ENCODE peak calls at places on chromosomes 4 and X, in four cellular contexts. One of them, this sample, is unnamed.

GRCh38 chr4:26717332-26717731 is 133.4 kb downstream of the TBC1D19 start:
- DNase-seq in stomach: no peak
- DNase-seq in transverse colon: no peak
- DNase-seq in endodermal cell: no peak
- DNase-seq in this sample: no peak

GRCh38 chr4:124851741-124852140 is 139.2 kb upstream of the ANKRD50 start:
- DNase-seq in stomach: no peak
- DNase-seq in transverse colon: no peak
- DNase-seq in endodermal cell: no peak
- DNase-seq in this sample: no peak

GRCh38 chr4:105569014-105569850 is 16.8 kb downstream of the ARHGEF38 start:
- DNase-seq in stomach: no peak
- DNase-seq in transverse colon: no peak
- DNase-seq in endodermal cell: no peak
- DNase-seq in this sample: no peak

GRCh38 chr4:3780347-3781171 is 14.4 kb downstream of the ADRA2C start:
- DNase-seq in stomach: no peak
- DNase-seq in transverse colon: no peak
- DNase-seq in endodermal cell: peak; percentile 84
- DNase-seq in this sample: no peak

GRCh38 chrX:24371391-24371972 is 11.0 kb downstream of the SUPT20HL1 start:
- DNase-seq in stomach: peak; percentile 67
- DNase-seq in transverse colon: peak; percentile 60
- DNase-seq in endodermal cell: peak; percentile 94
- DNase-seq in this sample: no peak

GRCh38 chr4:185716008-185716976 is 95.7 kb downstream of the SORBS2 start:
- DNase-seq in stomach: no peak
- DNase-seq in transverse colon: no peak
- DNase-seq in endodermal cell: no peak
- DNase-seq in this sample: no peak

GRCh38 chrX:118973389-118974087 is 880 bp upstream of the LONRF3 start:
- DNase-seq in stomach: no peak
- DNase-seq in transverse colon: peak; percentile 18
- DNase-seq in endodermal cell: no peak
- DNase-seq in this sample: no peak

GRCh38 chrX:51459125-51459524 is 37.3 kb downstream of the NUDT11 start:
- DNase-seq in stomach: no peak
- DNase-seq in transverse colon: no peak
- DNase-seq in endodermal cell: no peak
- DNase-seq in this sample: no peak

GRCh38 chrX:8801041-8801599 is at the start of gene FAM9A:
- DNase-seq in stomach: no peak
- DNase-seq in transverse colon: no peak
- DNase-seq in endodermal cell: no peak
- DNase-seq in this sample: no peak

GRCh38 chr4:173436149-173436579 is 37.2 kb upstream of the SCRG1 start:
- DNase-seq in stomach: no peak
- DNase-seq in transverse colon: no peak
- DNase-seq in endodermal cell: no peak
- DNase-seq in this sample: peak; percentile 66

GRCh38 chrX:20623448-20623847 is 356.7 kb upstream of the RPS6KA3 start:
- DNase-seq in stomach: no peak
- DNase-seq in transverse colon: no peak
- DNase-seq in endodermal cell: no peak
- DNase-seq in this sample: no peak

GRCh38 chrX:115719171-115719570 is 158.2 kb downstream of the PLS3 start:
- DNase-seq in stomach: no peak
- DNase-seq in transverse colon: no peak
- DNase-seq in endodermal cell: no peak
- DNase-seq in this sample: no peak

GRCh38 chr4:26525751-26526150 is 35.5 kb upstream of the CCKAR start:
- DNase-seq in stomach: no peak
- DNase-seq in transverse colon: no peak
- DNase-seq in endodermal cell: no peak
- DNase-seq in this sample: no peak

GRCh38 chr4:139562067-139562684 is 6.2 kb upstream of the SETD7 start:
- DNase-seq in stomach: no peak
- DNase-seq in transverse colon: no peak
- DNase-seq in endodermal cell: no peak
- DNase-seq in this sample: no peak

GRCh38 chr4:139559692-139560091 is 3.7 kb upstream of the SETD7 start:
- DNase-seq in stomach: no peak
- DNase-seq in transverse colon: no peak
- DNase-seq in endodermal cell: peak; percentile 66
- DNase-seq in this sample: no peak

GRCh38 chr4:139559095-139559490 is 3.1 kb upstream of the SETD7 start:
- DNase-seq in stomach: no peak
- DNase-seq in transverse colon: no peak
- DNase-seq in endodermal cell: no peak
- DNase-seq in this sample: no peak

GRCh38 chr4:139558235-139559094 is 2.4 kb upstream of the SETD7 start:
- DNase-seq in stomach: no peak
- DNase-seq in transverse colon: no peak
- DNase-seq in endodermal cell: no peak
- DNase-seq in this sample: no peak

GRCh38 chr4:139560396-139561084 is 4.5 kb upstream of the SETD7 start:
- DNase-seq in stomach: no peak
- DNase-seq in transverse colon: no peak
- DNase-seq in endodermal cell: peak; percentile 81
- DNase-seq in this sample: no peak
- H3K4me1 ChIP-seq in stomach: peaks cover 15% of the 10 kb centered on the region
- H3K4me1 ChIP-seq in transverse colon: peaks cover 6% of the 10 kb centered on the region
- H3K4me1 ChIP-seq in endodermal cell: peaks cover 10% of the 10 kb centered on the region
- H3K4me1 ChIP-seq in this sample: no peaks in the 10 kb centered on the region

GRCh38 chrX:137896123-137896522 is 330.2 kb downstream of the ZIC3 start:
- DNase-seq in stomach: no peak
- DNase-seq in transverse colon: no peak
- DNase-seq in endodermal cell: no peak
- DNase-seq in this sample: no peak
- TF ChIP-seq CTCF in stomach: no peak
- TF ChIP-seq CTCF in transverse colon: no peak
- TF ChIP-seq CTCF in endodermal cell: peak; percentile 55
- TF ChIP-seq CTCF in this sample: no peak

GRCh38 chr4:52841707-52842456 is 20.2 kb upstream of the RASL11B start:
- DNase-seq in stomach: peak; percentile 27
- DNase-seq in transverse colon: no peak
- DNase-seq in endodermal cell: no peak
- DNase-seq in this sample: no peak

GRCh38 chr4:52837716-52838558 is 24.2 kb upstream of the RASL11B start:
- DNase-seq in stomach: no peak
- DNase-seq in transverse colon: no peak
- DNase-seq in endodermal cell: peak; percentile 72
- DNase-seq in this sample: no peak

GRCh38 chr4:52840531-52841350 is 21.4 kb upstream of the RASL11B start:
- DNase-seq in stomach: no peak
- DNase-seq in transverse colon: no peak
- DNase-seq in endodermal cell: peak; percentile 65
- DNase-seq in this sample: no peak

GRCh38 chr4:52836653-52837052 is 25.5 kb upstream of the RASL11B start:
- DNase-seq in stomach: no peak
- DNase-seq in transverse colon: no peak
- DNase-seq in endodermal cell: no peak
- DNase-seq in this sample: no peak

DNA sequence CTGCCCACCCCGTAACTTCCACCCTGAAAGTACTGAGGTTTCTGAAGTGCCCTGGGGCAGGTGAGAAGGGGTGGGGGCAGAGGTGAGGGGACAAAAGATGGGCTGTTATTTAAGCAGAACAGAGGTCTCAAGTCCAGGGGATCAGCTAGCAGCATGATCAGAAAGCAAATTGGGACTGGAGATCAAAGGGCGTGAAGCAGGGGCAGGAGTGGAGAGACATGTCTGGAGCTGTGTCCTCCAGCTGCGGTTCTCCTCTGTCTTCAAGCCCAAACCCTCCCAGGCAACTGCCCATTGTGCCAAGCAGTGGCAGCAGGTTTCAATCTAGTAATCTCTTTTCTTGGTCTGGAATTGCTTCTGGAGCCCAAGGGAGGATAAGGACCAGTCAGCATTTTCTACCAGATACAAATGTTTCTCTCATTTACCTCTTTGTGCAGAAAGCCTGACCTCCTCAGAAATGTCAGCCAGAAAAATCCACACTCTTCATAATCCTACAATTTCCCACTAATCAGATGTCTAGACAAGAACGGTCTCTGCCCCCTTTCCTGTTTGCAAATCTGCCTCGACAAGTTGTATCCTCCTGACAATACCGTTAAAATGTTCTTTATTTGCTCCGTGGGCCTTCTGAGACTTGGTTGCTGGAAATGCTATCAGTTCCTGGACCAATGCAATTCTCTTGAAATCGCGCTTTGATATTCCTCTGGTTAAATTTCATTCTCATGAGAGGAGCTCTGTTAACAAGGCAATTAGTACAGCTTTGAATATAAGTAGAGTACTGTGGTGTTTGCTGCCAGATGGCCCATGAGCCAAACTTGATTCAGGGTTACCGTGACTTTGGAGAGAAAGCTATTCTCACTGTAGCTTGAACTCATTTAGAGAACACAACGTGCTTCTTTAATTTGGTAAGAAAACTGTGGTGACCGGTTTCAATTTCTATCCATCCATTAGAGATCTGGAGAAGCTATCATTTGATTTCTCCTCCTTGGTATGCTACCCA is 23.1 kb upstream of the RASL11B start:
- DNase-seq in stomach: no peak
- DNase-seq in transverse colon: no peak
- DNase-seq in endodermal cell: peak; percentile 53
- DNase-seq in this sample: no peak
- H3K9me3 ChIP-seq in stomach: no peaks in the 10 kb centered on the region
- H3K9me3 ChIP-seq in transverse colon: no peaks in the 10 kb centered on the region
- H3K9me3 ChIP-seq in endodermal cell: no peaks in the 10 kb centered on the region
- H3K9me3 ChIP-seq in this sample: no peaks in the 10 kb centered on the region

GRCh38 chrX:10603612-10604011 is 16.8 kb downstream of the MID1 start:
- DNase-seq in stomach: no peak
- DNase-seq in transverse colon: no peak
- DNase-seq in endodermal cell: peak; percentile 63
- DNase-seq in this sample: no peak

GRCh38 chrX:10602646-10603045 is 17.7 kb downstream of the MID1 start:
- DNase-seq in stomach: no peak
- DNase-seq in transverse colon: no peak
- DNase-seq in endodermal cell: no peak
- DNase-seq in this sample: no peak

GRCh38 chrX:10608099-10608498 is 12.3 kb downstream of the MID1 start:
- DNase-seq in stomach: no peak
- DNase-seq in transverse colon: peak; percentile 15
- DNase-seq in endodermal cell: no peak
- DNase-seq in this sample: no peak

GRCh38 chrX:10611441-10612090 is 8.8 kb downstream of the MID1 start:
- DNase-seq in stomach: no peak
- DNase-seq in transverse colon: no peak
- DNase-seq in endodermal cell: no peak
- DNase-seq in this sample: no peak

DNA sequence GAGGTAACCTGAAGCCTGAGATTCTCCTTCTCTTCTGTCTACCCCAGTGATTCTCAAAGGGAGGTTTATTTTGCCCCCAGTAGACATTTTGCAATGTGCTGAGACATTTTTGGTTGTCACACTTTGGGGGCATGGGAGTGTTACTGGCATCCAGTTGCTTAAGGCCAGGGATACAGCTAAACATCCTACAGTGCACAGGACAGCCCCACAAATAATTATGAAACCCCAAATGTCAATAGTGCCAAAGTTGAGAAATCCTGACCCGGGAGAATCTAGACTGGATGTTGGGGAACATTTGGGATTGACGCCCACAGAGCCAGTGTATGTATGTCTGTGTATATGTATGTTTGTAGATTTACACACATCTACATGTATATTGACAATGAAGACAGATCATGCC is 13.2 kb downstream of the MID1 start:
- DNase-seq in stomach: no peak
- DNase-seq in transverse colon: no peak
- DNase-seq in endodermal cell: no peak
- DNase-seq in this sample: no peak
- H3K4me1 ChIP-seq in stomach: no peaks in the 10 kb centered on the region
- H3K4me1 ChIP-seq in transverse colon: peaks cover 6% of the 10 kb centered on the region
- H3K4me1 ChIP-seq in endodermal cell: no peaks in the 10 kb centered on the region
- H3K4me1 ChIP-seq in this sample: no peaks in the 10 kb centered on the region

GRCh38 chr4:153269223-153269990 is 65.2 kb downstream of the TRIM2 start:
- DNase-seq in stomach: no peak
- DNase-seq in transverse colon: no peak
- DNase-seq in endodermal cell: no peak
- DNase-seq in this sample: no peak
- TF ChIP-seq CTCF in stomach: no peak
- TF ChIP-seq CTCF in transverse colon: no peak
- TF ChIP-seq CTCF in endodermal cell: no peak
- TF ChIP-seq CTCF in this sample: no peak

GRCh38 chr4:157810137-157810774 is 362.6 kb downstream of the GASK1B start:
- DNase-seq in stomach: no peak
- DNase-seq in transverse colon: no peak
- DNase-seq in endodermal cell: no peak
- DNase-seq in this sample: no peak
- H3K9me3 ChIP-seq in stomach: no peaks in the 10 kb centered on the region
- H3K9me3 ChIP-seq in transverse colon: no peaks in the 10 kb centered on the region
- H3K9me3 ChIP-seq in endodermal cell: no peaks in the 10 kb centered on the region
- H3K9me3 ChIP-seq in this sample: no peaks in the 10 kb centered on the region

GRCh38 chr4:74932010-74932409 is 906 bp upstream of the PARM1 start:
- DNase-seq in stomach: no peak
- DNase-seq in transverse colon: no peak
- DNase-seq in endodermal cell: no peak
- DNase-seq in this sample: no peak

GRCh38 chr4:74934016-74934821 is 1.3 kb downstream of the PARM1 start:
- DNase-seq in stomach: peak; percentile 45
- DNase-seq in transverse colon: peak; percentile 54
- DNase-seq in endodermal cell: peak; percentile 75
- DNase-seq in this sample: peak; percentile 67

GRCh38 chr4:74931386-74931785 is 1.5 kb upstream of the PARM1 start:
- DNase-seq in stomach: no peak
- DNase-seq in transverse colon: no peak
- DNase-seq in endodermal cell: no peak
- DNase-seq in this sample: no peak

GRCh38 chr4:74933562-74934015 is 673 bp downstream of the PARM1 start:
- DNase-seq in stomach: peak; percentile 28
- DNase-seq in transverse colon: peak; percentile 40
- DNase-seq in endodermal cell: no peak
- DNase-seq in this sample: peak; percentile 65

DNA sequence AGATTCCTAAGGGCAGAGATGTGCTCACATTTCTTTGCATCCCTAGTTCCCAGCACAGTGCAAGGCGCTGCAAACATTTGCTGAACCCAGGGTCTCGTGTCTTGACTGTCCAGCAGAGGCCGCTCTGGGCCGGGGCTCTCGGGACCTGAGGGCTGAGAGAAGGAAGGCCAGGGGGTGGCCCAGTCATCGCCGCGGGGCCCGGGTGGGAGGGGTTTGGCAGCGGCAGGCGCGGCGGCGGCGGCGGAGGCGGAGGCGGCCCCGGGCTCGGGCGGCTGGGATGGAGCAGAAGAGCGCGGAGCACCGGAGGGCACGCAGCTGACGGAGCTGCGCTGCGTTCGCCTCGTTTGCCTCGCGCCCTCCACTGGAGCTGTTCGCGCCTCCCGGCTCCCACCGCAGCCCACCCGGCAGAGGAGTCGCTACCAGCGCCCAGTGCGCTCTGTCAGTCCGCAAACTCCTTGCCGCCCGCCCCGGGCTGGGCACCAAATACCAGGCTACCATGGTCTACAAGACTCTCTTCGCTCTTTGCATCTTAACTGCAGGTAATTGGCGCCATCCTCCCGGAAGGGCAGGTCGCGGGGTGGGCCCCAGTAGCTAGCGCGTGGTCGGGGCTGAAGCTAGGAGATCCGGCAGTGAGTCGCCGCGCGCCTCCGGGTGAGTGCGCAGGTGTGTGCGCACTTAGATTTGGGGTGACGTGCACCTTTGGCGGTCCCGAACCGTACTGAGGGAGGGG is at the start of gene PARM1:
- DNase-seq in stomach: peak; percentile 94
- DNase-seq in transverse colon: peak; percentile 97
- DNase-seq in endodermal cell: peak; percentile 97
- DNase-seq in this sample: peak; percentile 43
- H3K4me1 ChIP-seq in stomach: peaks cover 4% of the 10 kb centered on the region
- H3K4me1 ChIP-seq in transverse colon: no peaks in the 10 kb centered on the region
- H3K4me1 ChIP-seq in endodermal cell: peaks cover 2% of the 10 kb centered on the region
- H3K4me1 ChIP-seq in this sample: no peaks in the 10 kb centered on the region